ENCODE peak calls at places on chromosome 19, in eight cellular contexts. W is CD8-positive, alpha-beta T cell; O is HCT116; X is nephron progenitor cell; I is AG04450; G is WTC11; J is fibroblast of pulmonary artery; H is H9. U is an unnamed sample.

GRCh38 chr19:40617961-40618360 is 16.8 kb downstream of the LTBP4 start:
- DNase-seq in W (no peak), O (no peak), X (no peak), I (no peak), G (no peak), J (no peak), H (no peak), U (no peak)

GRCh38 chr19:53463263-53463662 is 4.3 kb upstream of the ZNF813 start:
- DNase-seq in W (no peak), O (no peak), X (peak; percentile 19), I (no peak), G (peak; percentile 95), J (no peak), H (peak; percentile 95), U (no peak)

GRCh38 chr19:44131955-44132354 is 9.4 kb upstream of the ZNF234 start:
- DNase-seq in W (no peak), O (no peak), X (no peak), I (no peak), G (no peak), J (no peak), H (no peak), U (no peak)

GRCh38 chr19:50384685-50385535 is 763 bp downstream of the POLD1 start:
- DNase-seq in W (no peak), O (no peak), X (no peak), I (no peak), G (no peak), J (peak; percentile 18), H (no peak), U (peak; percentile 23)

GRCh38 chr19:4515732-4516131 is 2.6 kb downstream of the PLIN4 start:
- DNase-seq in W (no peak), O (no peak), X (no peak), I (no peak), G (no peak), J (no peak), H (no peak), U (no peak)

GRCh38 chr19:28026636-28027035 is 1186.3 kb downstream of the UQCRFS1 start:
- DNase-seq in W (no peak), O (no peak), X (no peak), I (no peak), G (no peak), J (no peak), H (no peak), U (no peak)

GRCh38 chr19:38331728-38332127 is 3.9 kb upstream of the CATSPERG start:
- DNase-seq in W (no peak), O (no peak), X (no peak), I (no peak), G (no peak), J (no peak), H (no peak), U (no peak)

GRCh38 chr19:12945479-12946091 is at the start of gene RAD23A:
- DNase-seq in W (peak; percentile 97), O (peak; percentile 96), X (peak; percentile 99), I (peak; percentile 97), G (peak; percentile 98), J (peak; percentile 99), H (peak; percentile 97), U (peak; percentile 99)

GRCh38 chr19:47414469-47414868 is 4.9 kb downstream of the MEIS3 start:
- DNase-seq in W (no peak), O (no peak), X (peak; percentile 46), I (no peak), G (peak; percentile 73), J (no peak), H (no peak), U (peak; percentile 57)

GRCh38 chr19:13986348-13986904 is 19.7 kb downstream of the RFX1 start:
- DNase-seq in W (peak; percentile 99), O (no peak), X (peak; percentile 77), I (peak; percentile 52), G (peak; percentile 83), J (peak; percentile 74), H (peak; percentile 93), U (no peak)

GRCh38 chr19:3409346-3410064 is 43.1 kb downstream of the NFIC start:
- DNase-seq in W (no peak), O (no peak), X (no peak), I (no peak), G (no peak), J (no peak), H (no peak), U (no peak)

GRCh38 chr19:12647490-12648071 is 19.0 kb downstream of the MAN2B1 start:
- DNase-seq in W (no peak), O (no peak), X (peak; percentile 26), I (no peak), G (peak; percentile 95), J (peak; percentile 46), H (peak; percentile 92), U (no peak)

GRCh38 chr19:14582894-14583340 is at the start of gene CLEC17A:
- DNase-seq in W (no peak), O (no peak), X (no peak), I (no peak), G (no peak), J (no peak), H (no peak), U (no peak)

GRCh38 chr19:5480427-5480836 is 25.2 kb downstream of the ZNRF4 start:
- DNase-seq in W (no peak), O (peak; percentile 28), X (peak; percentile 53), I (no peak), G (peak; percentile 68), J (peak; percentile 29), H (peak; percentile 64), U (peak; percentile 49)

GRCh38 chr19:42270346-42271044 is 1.4 kb downstream of the CIC start:
- DNase-seq in W (no peak), O (no peak), X (no peak), I (no peak), G (no peak), J (peak; percentile 62), H (no peak), U (peak; percentile 77)

GRCh38 chr19:17473041-17473440 is 2.7 kb downstream of the SLC27A1 start:
- DNase-seq in W (no peak), O (peak; percentile 35), X (no peak), I (peak; percentile 57), G (no peak), J (peak; percentile 79), H (no peak), U (peak; percentile 63)

GRCh38 chr19:12664406-12665280 is 1.9 kb downstream of the MAN2B1 start:
- DNase-seq in W (no peak), O (no peak), X (peak; percentile 52), I (no peak), G (peak; percentile 96), J (no peak), H (peak; percentile 96), U (no peak)

GRCh38 chr19:3440082-3440481 is 40.2 kb downstream of the SMIM24 start:
- DNase-seq in W (peak; percentile 34), O (no peak), X (no peak), I (no peak), G (peak; percentile 87), J (peak; percentile 30), H (peak; percentile 81), U (peak; percentile 56)

GRCh38 chr19:46756544-46756888 is 10.3 kb upstream of the STRN4 start:
- DNase-seq in W (no peak), O (no peak), X (no peak), I (no peak), G (no peak), J (no peak), H (no peak), U (no peak)

GRCh38 chr19:20359933-20360720 is 193.1 kb downstream of the ZNF486 start:
- DNase-seq in W (no peak), O (no peak), X (no peak), I (no peak), G (peak; percentile 80), J (no peak), H (peak; percentile 64), U (no peak)

GRCh38 chr19:3573858-3574637 is 1.3 kb downstream of the HMG20B start:
- DNase-seq in W (peak; percentile 42), O (peak; percentile 97), X (peak; percentile 94), I (peak; percentile 75), G (peak; percentile 100), J (peak; percentile 97), H (peak; percentile 98), U (peak; percentile 99)

GRCh38 chr19:44476559-44477408 is 23.5 kb downstream of the ZNF180 start:
- DNase-seq in W (no peak), O (no peak), X (no peak), I (no peak), G (no peak), J (peak; percentile 37), H (no peak), U (peak; percentile 31)

GRCh38 chr19:7852851-7853759 is 21.1 kb downstream of the PRR36 start:
- DNase-seq in W (peak; percentile 57), O (peak; percentile 85), X (peak; percentile 93), I (no peak), G (peak; percentile 96), J (peak; percentile 60), H (peak; percentile 96), U (peak; percentile 82)

GRCh38 chr19:1851581-1852293 is 3.5 kb upstream of the REXO1 start:
- DNase-seq in W (peak; percentile 58), O (no peak), X (no peak), I (no peak), G (no peak), J (no peak), H (no peak), U (no peak)
- TF ChIP-seq CTCF in W (no peak), O (no peak), X (no peak), I (no peak), G (no peak), J (no peak), H (no peak), U (no peak)

GRCh38 chr19:35500611-35501010 is 10.3 kb upstream of the KRTDAP start:
- DNase-seq in W (no peak), O (no peak), X (no peak), I (no peak), G (no peak), J (no peak), H (no peak), U (no peak)
- TF ChIP-seq CTCF in W (no peak), O (no peak), X (no peak), I (no peak), G (no peak), J (no peak), H (no peak), U (no peak)

GRCh38 chr19:30227661-30228112 is 144.5 kb upstream of the ZNF536 start:
- DNase-seq in W (no peak), O (peak; percentile 13), X (peak; percentile 89), I (no peak), G (peak; percentile 85), J (peak; percentile 40), H (peak; percentile 72), U (no peak)
- TF ChIP-seq CTCF in W (no peak), O (peak; percentile 41), X (peak; percentile 44), I (peak; percentile 27), G (peak; percentile 50), J (no peak), H (peak; percentile 71), U (no peak)

DNA sequence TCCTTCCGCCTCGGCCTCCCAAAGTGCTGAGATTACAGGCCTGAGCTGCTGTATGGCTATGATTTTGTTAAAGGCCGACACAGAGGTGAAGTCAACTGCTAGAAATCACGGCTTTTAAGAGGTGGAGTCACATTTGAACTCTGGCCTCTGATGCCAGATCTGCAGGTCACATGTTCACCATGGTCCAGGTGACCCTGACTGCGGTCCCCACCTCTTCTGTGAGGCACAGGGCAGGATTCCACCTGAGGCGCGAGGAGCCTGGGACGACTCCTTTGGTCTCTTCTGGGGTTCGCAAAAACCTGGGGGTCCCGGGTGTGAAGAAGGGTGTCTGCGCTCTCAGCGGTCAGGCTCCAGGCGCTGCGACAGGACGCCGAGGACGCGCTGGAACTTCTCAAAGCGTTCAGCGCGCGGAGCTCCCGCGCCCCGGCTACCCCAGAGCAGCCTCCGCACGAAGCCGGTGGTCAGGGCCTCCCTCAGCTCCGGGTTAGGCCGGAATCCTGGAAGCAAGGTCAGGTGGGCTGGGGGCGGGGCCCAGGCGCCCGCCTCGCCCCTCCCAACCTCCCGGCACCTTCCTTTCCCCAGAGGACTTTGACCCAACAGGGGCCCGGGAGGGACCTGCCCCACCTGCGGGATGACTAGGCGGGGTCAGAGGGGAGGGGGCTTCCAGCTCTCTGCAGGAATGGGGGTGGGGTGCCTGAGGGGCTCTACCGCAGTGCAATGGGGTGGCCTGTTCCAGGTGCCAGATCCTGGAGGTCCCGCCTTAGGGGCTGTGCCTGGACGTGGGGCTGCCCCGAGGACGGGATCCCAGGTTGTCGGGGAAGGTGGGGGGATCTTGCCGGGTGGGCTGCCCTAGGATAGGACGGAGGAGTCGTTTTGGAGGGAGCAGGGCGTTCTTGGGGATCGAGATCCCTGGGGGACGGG is 13.0 kb downstream of the TRIP10 start:
- DNase-seq in W (no peak), O (no peak), X (peak; percentile 66), I (no peak), G (peak; percentile 90), J (no peak), H (peak; percentile 95), U (no peak)
- TF ChIP-seq CTCF in W (no peak), O (no peak), X (no peak), I (no peak), G (no peak), J (no peak), H (no peak), U (no peak)

U was measured in MCF 10A.